ENCODE peak calls at places on chromosome 19, in five cellular contexts. One of them, this sample, is unnamed.
A peak's percentile ranks its signal among the peaks of the same experiment; 100 is the strongest.

GRCh38 chr19:35164418-35164817 is 9.9 kb downstream of the FXYD5 start:
- DNase-seq in fibroblast of mammary gland: no peak
- DNase-seq in mammary epithelial cell: peak; percentile 92
- DNase-seq in lung microvascular endothelial cell: no peak
- DNase-seq in heart left ventricle: no peak
- DNase-seq in this sample: no peak

GRCh38 chr19:52170863-52171320 is 529 bp downstream of the ZNF836 start:
- DNase-seq in heart left ventricle: no peak
- DNase-seq in fibroblast of mammary gland: no peak
- DNase-seq in mammary epithelial cell: no peak
- DNase-seq in lung microvascular endothelial cell: peak; percentile 26
- DNase-seq in this sample: no peak

GRCh38 chr19:3163230-3163886 is 15.2 kb upstream of the S1PR4 start:
- DNase-seq in lung microvascular endothelial cell: peak; percentile 75
- DNase-seq in fibroblast of mammary gland: peak; percentile 54
- DNase-seq in heart left ventricle: peak; percentile 86
- DNase-seq in mammary epithelial cell: peak; percentile 25
- DNase-seq in this sample: peak; percentile 59

GRCh38 chr19:17703823-17704463 is 15.3 kb upstream of the MAP1S start:
- DNase-seq in mammary epithelial cell: peak; percentile 32
- DNase-seq in heart left ventricle: no peak
- DNase-seq in fibroblast of mammary gland: peak; percentile 60
- DNase-seq in lung microvascular endothelial cell: peak; percentile 78
- DNase-seq in this sample: no peak

GRCh38 chr19:18644144-18645034 is 7.6 kb downstream of the KLHL26 start:
- DNase-seq in lung microvascular endothelial cell: no peak
- DNase-seq in heart left ventricle: no peak
- DNase-seq in mammary epithelial cell: peak; percentile 18
- DNase-seq in fibroblast of mammary gland: peak; percentile 45
- DNase-seq in this sample: no peak

GRCh38 chr19:13600091-13600490 is 93.8 kb upstream of the CACNA1A start:
- DNase-seq in mammary epithelial cell: no peak
- DNase-seq in heart left ventricle: no peak
- DNase-seq in lung microvascular endothelial cell: no peak
- DNase-seq in fibroblast of mammary gland: no peak
- DNase-seq in this sample: no peak

GRCh38 chr19:46407891-46408426 is 5.4 kb downstream of the CCDC8 start:
- DNase-seq in fibroblast of mammary gland: no peak
- DNase-seq in lung microvascular endothelial cell: no peak
- DNase-seq in mammary epithelial cell: no peak
- DNase-seq in heart left ventricle: no peak
- DNase-seq in this sample: no peak

GRCh38 chr19:40348961-40349507 is 539 bp downstream of the PLD3 start:
- DNase-seq in lung microvascular endothelial cell: peak; percentile 50
- DNase-seq in heart left ventricle: no peak
- DNase-seq in fibroblast of mammary gland: peak; percentile 79
- DNase-seq in mammary epithelial cell: peak; percentile 46
- DNase-seq in this sample: no peak

GRCh38 chr19:48443262-48443661 is 2.5 kb upstream of the GRWD1 start:
- DNase-seq in heart left ventricle: no peak
- DNase-seq in fibroblast of mammary gland: no peak
- DNase-seq in mammary epithelial cell: no peak
- DNase-seq in lung microvascular endothelial cell: peak; percentile 42
- DNase-seq in this sample: no peak

GRCh38 chr19:41941410-41942202 is 13.4 kb upstream of the ERFL start:
- DNase-seq in mammary epithelial cell: no peak
- DNase-seq in fibroblast of mammary gland: no peak
- DNase-seq in lung microvascular endothelial cell: no peak
- DNase-seq in heart left ventricle: no peak
- DNase-seq in this sample: no peak

GRCh38 chr19:5093297-5093858 is 124.5 kb downstream of the KDM4B start:
- DNase-seq in fibroblast of mammary gland: no peak
- DNase-seq in heart left ventricle: no peak
- DNase-seq in mammary epithelial cell: no peak
- DNase-seq in lung microvascular endothelial cell: no peak
- DNase-seq in this sample: no peak

GRCh38 chr19:719636-720377 is 11.1 kb downstream of the PALM start:
- DNase-seq in lung microvascular endothelial cell: no peak
- DNase-seq in fibroblast of mammary gland: no peak
- DNase-seq in mammary epithelial cell: no peak
- DNase-seq in heart left ventricle: no peak
- DNase-seq in this sample: no peak

GRCh38 chr19:11020982-11021759 is 60.3 kb downstream of the SMARCA4 start:
- DNase-seq in mammary epithelial cell: no peak
- DNase-seq in lung microvascular endothelial cell: no peak
- DNase-seq in heart left ventricle: no peak
- DNase-seq in fibroblast of mammary gland: peak; percentile 27
- DNase-seq in this sample: no peak

GRCh38 chr19:4495471-4495870 is 22.8 kb downstream of the PLIN4 start:
- DNase-seq in fibroblast of mammary gland: no peak
- DNase-seq in heart left ventricle: no peak
- DNase-seq in mammary epithelial cell: peak; percentile 32
- DNase-seq in lung microvascular endothelial cell: no peak
- DNase-seq in this sample: no peak

GRCh38 chr19:37309834-37310575 is 60.9 kb upstream of the ZNF527 start:
- DNase-seq in mammary epithelial cell: no peak
- DNase-seq in fibroblast of mammary gland: no peak
- DNase-seq in lung microvascular endothelial cell: peak; percentile 17
- DNase-seq in heart left ventricle: no peak
- DNase-seq in this sample: no peak

GRCh38 chr19:7870571-7871279 is 3.5 kb downstream of the PRR36 start:
- DNase-seq in fibroblast of mammary gland: peak; percentile 47
- DNase-seq in mammary epithelial cell: peak; percentile 59
- DNase-seq in heart left ventricle: no peak
- DNase-seq in lung microvascular endothelial cell: peak; percentile 50
- DNase-seq in this sample: peak; percentile 69

GRCh38 chr19:14385492-14385891 is 4.2 kb downstream of the ADGRE5 start:
- DNase-seq in heart left ventricle: no peak
- DNase-seq in lung microvascular endothelial cell: no peak
- DNase-seq in fibroblast of mammary gland: no peak
- DNase-seq in mammary epithelial cell: no peak
- DNase-seq in this sample: no peak

GRCh38 chr19:10699650-10700335 is 1.4 kb upstream of the QTRT1 start:
- DNase-seq in heart left ventricle: no peak
- DNase-seq in fibroblast of mammary gland: peak; percentile 66
- DNase-seq in lung microvascular endothelial cell: peak; percentile 71
- DNase-seq in mammary epithelial cell: peak; percentile 30
- DNase-seq in this sample: peak; percentile 30

This sample was measured in H4.